ENCODE peak calls at places on chromosomes 5 and 9, in ten cellular contexts. L is Calu3; G is cardiac fibroblast; N is fibroblast of pulmonary artery; E is CD8-positive, alpha-beta T cell; O is MM.1S; Y is astrocyte of the cerebellum; J is cardiac muscle cell; Z is CD4-positive, alpha-beta T cell; K is GM12865. W is an unnamed sample.

GRCh38 chr9:14423816-14424261 is 109.9 kb upstream of the NFIB start:
- DNase-seq in Z (no peak), O (no peak), Y (peak), J (no peak), E (no peak), G (peak), L (no peak), N (peak), K (no peak), W (no peak)

GRCh38 chr5:19179561-19179960 is 808.4 kb downstream of the CDH18 start:
- DNase-seq in L (no peak), E (no peak), J (no peak), K (no peak), Y (no peak), Z (no peak), O (peak), N (no peak), G (no peak), W (no peak)

GRCh38 chr9:83130541-83130940 is 67.6 kb upstream of the RASEF start:
- DNase-seq in O (no peak), J (no peak), Y (peak), L (peak), Z (no peak), E (no peak), K (no peak), G (peak), N (no peak), W (no peak)

GRCh38 chr5:179208706-179209358 is 136.4 kb downstream of the ADAMTS2 start:
- DNase-seq in J (no peak), K (no peak), L (no peak), O (no peak), Z (no peak), G (no peak), N (no peak), E (no peak), Y (no peak), W (no peak)

GRCh38 chr5:131242728-131243255 is 21.1 kb upstream of the CDC42SE2 start:
- DNase-seq in J (no peak), L (no peak), Y (peak), Z (no peak), G (peak), N (peak), K (no peak), O (no peak), E (no peak), W (no peak)

GRCh38 chr5:43040287-43041098 is at the start of gene ANXA2R:
- DNase-seq in Z (peak), G (peak), L (peak), N (peak), J (peak), O (peak), K (peak), Y (peak), E (peak), W (peak)

GRCh38 chr9:128713941-128714573 is 9.9 kb downstream of the ZDHHC12 start:
- DNase-seq in N (no peak), Z (no peak), K (no peak), O (no peak), J (no peak), G (no peak), Y (no peak), L (no peak), E (no peak), W (no peak)

GRCh38 chr9:122346478-122347347 is 24.1 kb upstream of the PTGS1 start:
- DNase-seq in Y (no peak), Z (no peak), O (no peak), K (no peak), N (peak), E (no peak), G (no peak), L (peak), J (peak), W (no peak)

GRCh38 chr9:68872026-68872501 is 141.8 kb downstream of the PRKACG start:
- DNase-seq in L (no peak), J (no peak), K (no peak), G (no peak), O (no peak), E (no peak), Z (no peak), Y (no peak), N (no peak), W (no peak)

GRCh38 chr5:87361031-87361443 is 51.7 kb downstream of the CCNH start:
- DNase-seq in Z (no peak), K (no peak), O (no peak), E (no peak), N (peak), J (no peak), Y (peak), L (no peak), G (peak), W (no peak)

GRCh38 chr5:179182601-179183000 is 122.4 kb downstream of the ZNF354C start:
- DNase-seq in K (no peak), O (no peak), Z (no peak), G (no peak), L (no peak), J (no peak), Y (no peak), E (no peak), N (no peak), W (no peak)

GRCh38 chr5:77630246-77631165 is 8.0 kb downstream of the OTP start:
- DNase-seq in N (no peak), K (peak), G (no peak), Z (no peak), Y (no peak), J (peak), L (peak), O (peak), E (no peak), W (peak)

GRCh38 chr9:97557606-97558095 is 56.2 kb downstream of the TMOD1 start:
- DNase-seq in L (no peak), E (no peak), K (no peak), J (no peak), Y (no peak), N (peak), O (no peak), G (peak), Z (no peak), W (no peak)

GRCh38 chr5:172984244-172984953 is 828 bp downstream of the ATP6V0E1 start:
- DNase-seq in Z (peak), Y (peak), J (peak), G (peak), K (peak), O (peak), E (peak), N (peak), L (peak), W (peak)
- TF ChIP-seq CTCF in Z (peak), Y (peak), J (peak), G (peak), K (peak), O (peak), E (peak), N (peak), L (peak), W (peak)

GRCh38 chr9:88041447-88041846 is 67.1 kb upstream of the CDK20 start:
- DNase-seq in E (no peak), O (no peak), Z (no peak), Y (no peak), L (no peak), N (peak), G (peak), J (no peak), K (no peak), W (no peak)
- TF ChIP-seq CTCF in E (no peak), O (peak), Z (no peak), Y (peak), L (peak), N (peak), G (peak), J (peak), K (no peak), W (no peak)

DNA sequence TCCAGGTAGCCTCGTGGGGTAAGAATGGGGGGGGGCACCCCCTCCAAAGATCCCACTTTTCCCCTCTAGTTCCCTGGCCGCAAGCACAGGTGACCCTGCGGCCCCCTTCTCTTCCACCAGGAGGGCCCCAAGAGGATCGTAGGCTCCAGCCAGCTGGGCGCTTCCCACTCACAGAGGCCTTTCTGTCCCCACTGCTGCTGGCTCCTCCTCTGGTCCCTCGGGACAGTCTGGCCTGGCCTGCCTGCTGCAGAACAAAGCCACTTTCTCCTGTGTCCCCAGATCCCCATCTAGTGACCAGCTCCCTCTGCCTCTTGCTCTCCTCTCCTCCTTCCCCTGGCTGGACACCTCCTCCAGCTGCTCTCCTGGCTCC is 534 bp upstream of the SAPCD2 start:
- DNase-seq in L (no peak), Z (no peak), G (no peak), E (no peak), O (no peak), J (no peak), N (no peak), K (no peak), Y (no peak), W (peak)
- TF ChIP-seq CTCF in L (no peak), Z (no peak), G (no peak), E (no peak), O (no peak), J (no peak), N (no peak), K (no peak), Y (peak), W (no peak)

GRCh38 chr5:106680330-106680729 is 990.4 kb downstream of the EFNA5 start:
- DNase-seq in K (peak), Z (no peak), O (peak), N (no peak), G (peak), Y (peak), E (no peak), J (no peak), L (no peak), W (no peak)
- TF ChIP-seq CTCF in K (no peak), Z (no peak), O (no peak), N (no peak), G (no peak), Y (no peak), E (no peak), J (no peak), L (no peak), W (no peak)

DNA sequence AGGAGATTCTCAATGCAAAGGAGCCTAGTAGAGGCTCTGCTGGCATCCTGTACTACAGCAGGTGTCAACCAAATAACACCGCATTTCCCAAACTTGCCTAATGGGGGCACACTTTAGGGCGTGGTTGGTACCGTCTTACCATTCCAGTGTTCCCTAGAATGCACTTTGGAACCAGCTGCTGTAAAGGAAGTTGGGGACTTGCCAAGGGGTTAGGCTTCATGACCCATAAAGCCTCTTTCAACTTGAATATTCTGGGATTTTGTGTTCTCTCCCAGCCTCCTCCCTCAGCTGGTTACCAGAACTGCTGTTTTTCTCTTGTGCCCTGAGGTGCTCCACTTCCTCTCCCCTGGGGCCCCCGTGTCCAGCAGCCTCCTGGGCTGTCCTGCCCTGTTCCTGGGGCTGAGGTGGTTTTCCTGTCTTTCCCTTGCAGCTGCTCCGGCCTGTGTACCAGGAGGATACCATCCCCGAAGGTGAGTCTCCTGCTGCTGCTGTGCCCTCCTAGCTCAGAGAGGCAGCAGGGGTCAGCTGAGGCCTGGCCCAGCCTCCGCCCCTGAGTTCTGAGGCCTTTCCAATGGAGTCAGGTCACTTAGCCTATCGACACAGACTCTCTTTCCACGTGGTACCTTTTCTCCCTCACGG is 44.7 kb downstream of the RGS3 start:
- DNase-seq in Z (no peak), K (no peak), G (no peak), L (peak), O (no peak), Y (no peak), N (peak), J (no peak), E (no peak), W (no peak)
- TF ChIP-seq CTCF in Z (no peak), K (no peak), G (peak), L (no peak), O (no peak), Y (no peak), N (peak), J (no peak), E (no peak), W (peak)